ENCODE peak calls at places on chromosomes 3 and 15, in six cellular contexts. Y is A549, F is esophagus squamous epithelium, U is body of pancreas, S is lower lobe of right lung, P is astrocyte. O is an unnamed sample. For H3K4me1, the result is how much of the 10 kb centered on the place peaks cover.

GRCh38 chr15:29888651-29889050 is 66.4 kb upstream of the TJP1 start:
- DNase-seq in Y (no peak), F (no peak), U (no peak), S (no peak), P (peak), O (no peak)

GRCh38 chr15:73983211-73983727 is 8.8 kb downstream of the STOML1 start:
- DNase-seq in Y (no peak), F (no peak), U (no peak), S (peak), P (peak), O (no peak)

GRCh38 chr3:24294150-24294549 is 200.5 kb downstream of the THRB start:
- DNase-seq in Y (no peak), F (no peak), U (no peak), S (no peak), P (no peak), O (no peak)

GRCh38 chr3:190326361-190326760 is 4.1 kb upstream of the CLDN1 start:
- DNase-seq in Y (no peak), F (no peak), U (no peak), S (no peak), P (no peak), O (no peak)

GRCh38 chr15:55588070-55588817 is at the start of gene PYGO1:
- DNase-seq in Y (peak), F (no peak), U (peak), S (peak), P (peak), O (peak)

GRCh38 chr15:52086001-52086786 is 26.4 kb downstream of the BCL2L10 start:
- DNase-seq in Y (no peak), F (no peak), U (no peak), S (no peak), P (no peak), O (no peak)

GRCh38 chr3:126293370-126294082 is 63.7 kb downstream of the KLF15 start:
- DNase-seq in Y (no peak), F (no peak), U (no peak), S (peak), P (no peak), O (no peak)

GRCh38 chr15:69305204-69305931 is 6.7 kb downstream of the PAQR5 start:
- DNase-seq in Y (peak), F (no peak), U (peak), S (peak), P (peak), O (no peak)

GRCh38 chr15:99427210-99427609 is 138.6 kb upstream of the MEF2A start:
- DNase-seq in Y (no peak), F (no peak), U (no peak), S (no peak), P (no peak), O (no peak)

GRCh38 chr15:75224281-75224680 is 22.6 kb downstream of the C15orf39 start:
- DNase-seq in Y (no peak), F (no peak), U (no peak), S (no peak), P (no peak), O (no peak)

GRCh38 chr3:164095279-164095678 is 983.0 kb downstream of the SI start:
- DNase-seq in Y (no peak), F (no peak), U (no peak), S (no peak), P (no peak), O (peak)

GRCh38 chr3:140922634-140923033 is 19.0 kb upstream of the SLC25A36 start:
- DNase-seq in Y (peak), F (no peak), U (no peak), S (no peak), P (no peak), O (no peak)

GRCh38 chr15:31098491-31098917 is 3.0 kb downstream of the TRPM1 start:
- DNase-seq in Y (no peak), F (no peak), U (no peak), S (no peak), P (no peak), O (no peak)

GRCh38 chr3:47741925-47742324 is 39.8 kb downstream of the SMARCC1 start:
- DNase-seq in Y (no peak), F (no peak), U (no peak), S (no peak), P (no peak), O (no peak)

GRCh38 chr3:66083961-66084270 is 45.2 kb upstream of the MAGI1 start:
- DNase-seq in Y (no peak), F (no peak), U (no peak), S (no peak), P (no peak), O (no peak)

GRCh38 chr3:46573701-46574100 is 7.6 kb upstream of the LRRC2 start:
- DNase-seq in Y (no peak), F (no peak), U (no peak), S (no peak), P (no peak), O (no peak)

GRCh38 chr3:51706788-51707731 is at the start of gene GRM2:
- DNase-seq in Y (no peak), F (no peak), U (peak), S (peak), P (peak), O (peak)

GRCh38 chr3:192090586-192090985 is 629.6 kb downstream of the PYDC2 start:
- DNase-seq in Y (no peak), F (no peak), U (no peak), S (no peak), P (no peak), O (no peak)
- TF ChIP-seq CTCF in Y (no peak), F (no peak), U (no peak), S (no peak), P (no peak), O (no peak)

DNA sequence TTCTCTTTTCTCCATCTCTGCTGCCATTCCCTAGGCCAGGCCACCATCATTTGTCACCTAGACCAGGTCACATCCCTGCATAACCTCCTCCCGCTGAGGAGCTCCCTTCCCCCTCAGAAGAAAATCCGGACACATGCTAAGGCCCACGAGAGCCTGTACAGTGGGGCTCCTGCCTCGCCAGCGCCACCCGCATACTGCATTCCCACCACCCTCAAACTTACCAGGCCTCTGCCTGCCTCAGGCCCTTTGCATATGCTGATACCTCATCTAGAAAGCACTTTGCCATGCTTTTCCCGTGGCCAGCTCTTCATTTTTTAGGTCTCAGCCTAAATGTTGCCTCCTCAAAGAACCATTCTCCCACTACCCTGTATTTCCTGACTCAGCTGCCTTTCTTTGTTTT is 220.1 kb upstream of the CTDSPL start:
- DNase-seq in Y (no peak), F (no peak), U (no peak), S (no peak), P (no peak), O (no peak)
- H3K4me1 ChIP-seq in Y (under half), F (under half), U (under half), S (under half), P (under half), O (under half)

GRCh38 chr3:168981396-168981795 is 682.1 kb downstream of the MECOM start:
- DNase-seq in Y (no peak), F (no peak), U (no peak), S (no peak), P (peak), O (no peak)

GRCh38 chr3:168988867-168989266 is 674.6 kb downstream of the MECOM start:
- DNase-seq in Y (no peak), F (no peak), U (no peak), S (no peak), P (no peak), O (no peak)

GRCh38 chr3:168989396-168989795 is 674.1 kb downstream of the MECOM start:
- DNase-seq in Y (no peak), F (no peak), U (no peak), S (no peak), P (peak), O (no peak)

GRCh38 chr3:168990111-168990510 is 673.4 kb downstream of the MECOM start:
- DNase-seq in Y (no peak), F (no peak), U (no peak), S (no peak), P (no peak), O (no peak)

GRCh38 chr3:168984872-168985271 is 678.6 kb downstream of the MECOM start:
- DNase-seq in Y (no peak), F (no peak), U (no peak), S (no peak), P (peak), O (no peak)
- TF ChIP-seq CTCF in Y (no peak), F (no peak), U (no peak), S (no peak), P (no peak), O (no peak)

GRCh38 chr3:52847726-52848125 is 12.9 kb upstream of the MUSTN1 start:
- DNase-seq in Y (no peak), F (no peak), U (no peak), S (no peak), P (no peak), O (no peak)

GRCh38 chr3:52846427-52846983 is 11.7 kb upstream of the MUSTN1 start:
- DNase-seq in Y (no peak), F (no peak), U (no peak), S (no peak), P (no peak), O (no peak)

GRCh38 chr3:52849656-52850055 is 14.8 kb upstream of the MUSTN1 start:
- DNase-seq in Y (no peak), F (no peak), U (no peak), S (no peak), P (no peak), O (no peak)

GRCh38 chr3:52847241-52847640 is 12.4 kb upstream of the MUSTN1 start:
- DNase-seq in Y (no peak), F (no peak), U (no peak), S (no peak), P (no peak), O (no peak)

DNA sequence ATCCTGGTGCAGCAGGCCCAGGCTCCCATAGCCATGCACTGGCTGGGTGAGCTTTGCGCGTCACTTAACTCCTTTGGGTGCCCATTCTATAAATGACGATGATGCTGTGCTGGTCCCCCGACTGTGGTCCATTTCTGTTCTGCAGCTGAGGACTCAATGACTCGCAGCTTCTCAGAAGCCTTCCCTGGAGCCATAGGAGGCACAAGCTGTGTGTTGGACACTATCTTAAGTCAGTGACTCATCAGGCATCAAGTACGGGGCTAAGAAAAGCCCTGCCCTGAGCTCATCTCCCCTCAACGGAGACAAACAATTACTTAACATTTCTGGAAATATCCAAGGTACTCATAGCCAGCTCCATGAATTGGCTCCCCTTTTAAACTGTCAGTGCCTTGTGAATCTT is 13.8 kb upstream of the MUSTN1 start:
- DNase-seq in Y (no peak), F (no peak), U (no peak), S (no peak), P (peak), O (no peak)
- H3K4me1 ChIP-seq in Y (under half), F (under half), U (under half), S (under half), P (under half), O (under half)